ENCODE peak calls at places on chromosomes 2 and 18, in six cellular contexts. Y is CD4-positive, CD25-positive, alpha-beta regulatory T cell; B is HepG2; A is left colon; P is activated CD8-positive, alpha-beta T cell treated with anti-CD3 and anti-CD28 coated beads for 36 hours; T is naive thymus-derived CD8-positive, alpha-beta T cell. N is an unnamed sample.

GRCh38 chr18:44630118-44630517 is 50.6 kb upstream of the SETBP1 start:
- ATAC-seq in B (no peak), Y (no peak), P (no peak), A (no peak), T (no peak), N (no peak)

GRCh38 chr18:13889661-13890060 is 25.7 kb downstream of the MC2R start:
- ATAC-seq in T (no peak), B (peak; percentile 81), P (no peak), Y (no peak), A (no peak), N (no peak)

GRCh38 chr2:67462741-67463496 is 65.8 kb downstream of the ETAA1 start:
- ATAC-seq in T (no peak), B (no peak), Y (no peak), A (peak; percentile 97), P (no peak), N (peak; percentile 93)

GRCh38 chr2:19214682-19215391 is 143.6 kb downstream of the OSR1 start:
- ATAC-seq in T (no peak), P (no peak), A (no peak), Y (no peak), B (no peak), N (no peak)

GRCh38 chr18:48963555-48964480 is 13.1 kb upstream of the SMAD7 start:
- ATAC-seq in A (no peak), T (no peak), P (peak; percentile 20), B (peak; percentile 26), Y (no peak), N (no peak)

GRCh38 chr2:226953826-226954225 is 118.0 kb downstream of the RHBDD1 start:
- ATAC-seq in A (no peak), Y (no peak), T (no peak), P (peak; percentile 71), B (no peak), N (no peak)

GRCh38 chr18:67517224-67517765 is 775 bp upstream of the DSEL start:
- ATAC-seq in B (no peak), A (no peak), T (peak; percentile 0), P (no peak), Y (no peak), N (no peak)

GRCh38 chr2:68516051-68516771 is 48.8 kb downstream of the APLF start:
- ATAC-seq in A (no peak), T (peak; percentile 62), B (no peak), Y (no peak), P (peak; percentile 55), N (no peak)

GRCh38 chr18:12014521-12014920 is 33.2 kb downstream of the IMPA2 start:
- ATAC-seq in Y (no peak), T (no peak), P (no peak), A (no peak), B (no peak), N (no peak)

GRCh38 chr2:241852116-241852980 is 6.3 kb downstream of the PDCD1 start:
- ATAC-seq in B (no peak), P (no peak), A (no peak), T (no peak), Y (no peak), N (no peak)

GRCh38 chr2:233857511-233858118 is 3.3 kb upstream of the HJURP start:
- ATAC-seq in T (no peak), P (no peak), A (peak; percentile 47), B (no peak), Y (no peak), N (peak; percentile 56)

GRCh38 chr18:37299471-37300304 is 265.9 kb downstream of the CELF4 start:
- ATAC-seq in P (no peak), T (no peak), Y (no peak), B (peak; percentile 94), A (peak; percentile 89), N (peak; percentile 69)

GRCh38 chr2:26716340-26716739 is 23.8 kb downstream of the KCNK3 start:
- ATAC-seq in P (no peak), Y (no peak), T (no peak), A (no peak), B (no peak), N (no peak)

GRCh38 chr18:31551883-31552282 is 39.8 kb upstream of the TTR start:
- ATAC-seq in T (no peak), A (no peak), B (no peak), Y (no peak), P (no peak), N (no peak)

GRCh38 chr2:165443524-165443923 is 26.0 kb upstream of the CSRNP3 start:
- ATAC-seq in A (no peak), P (no peak), B (no peak), Y (no peak), T (no peak), N (no peak)

GRCh38 chr2:224039770-224040088 is 643 bp upstream of the SERPINE2 start:
- ATAC-seq in B (peak; percentile 57), A (peak; percentile 44), Y (peak; percentile 21), P (peak; percentile 18), T (peak; percentile 22), N (peak; percentile 8)

GRCh38 chr18:49846263-49846662 is 32.9 kb upstream of the ACAA2 start:
- ATAC-seq in T (no peak), A (peak; percentile 28), Y (no peak), B (no peak), P (no peak), N (no peak)

GRCh38 chr2:218041302-218042165 is 27.5 kb upstream of the RUFY4 start:
- ATAC-seq in Y (no peak), T (no peak), P (peak; percentile 53), A (no peak), B (no peak), N (no peak)

GRCh38 chr2:27502149-27502548 is 5.5 kb downstream of the GCKR start:
- ATAC-seq in T (no peak), B (no peak), P (no peak), Y (no peak), A (no peak), N (no peak)

GRCh38 chr2:43217228-43218220 is 8.9 kb downstream of the ZFP36L2 start:
- ATAC-seq in T (no peak), P (no peak), A (no peak), Y (no peak), B (no peak), N (no peak)

GRCh38 chr2:68726608-68727367 is 7.8 kb upstream of the ARHGAP25 start:
- ATAC-seq in B (no peak), P (peak; percentile 94), A (peak; percentile 25), Y (peak; percentile 97), T (peak; percentile 99), N (peak; percentile 38)

GRCh38 chr2:190214434-190215194 is 105.0 kb downstream of the HIBCH start:
- ATAC-seq in B (no peak), P (no peak), A (no peak), Y (no peak), T (no peak), N (no peak)

GRCh38 chr2:161417428-161418274 is 1.6 kb downstream of the TBR1 start:
- ATAC-seq in Y (no peak), P (no peak), B (no peak), A (no peak), T (no peak), N (no peak)

GRCh38 chr2:127179756-127180155 is 40.3 kb downstream of the CYP27C1 start:
- ATAC-seq in Y (no peak), P (no peak), B (no peak), A (no peak), T (no peak), N (no peak)

GRCh38 chr18:67144342-67144741 is 372.2 kb downstream of the DSEL start:
- ATAC-seq in T (no peak), A (no peak), Y (no peak), B (no peak), P (no peak), N (no peak)

GRCh38 chr2:240170354-240170735 is 29.9 kb upstream of the OTOS start:
- ATAC-seq in P (no peak), T (no peak), Y (no peak), B (no peak), A (no peak), N (no peak)

GRCh38 chr2:55134316-55134706 is 84.1 kb upstream of the RTN4 start:
- ATAC-seq in T (peak; percentile 33), P (peak; percentile 4), A (peak; percentile 27), Y (peak; percentile 9), B (no peak), N (peak; percentile 24)

GRCh38 chr2:191108331-191108730 is 42.5 kb downstream of the STAT4 start:
- ATAC-seq in T (no peak), Y (no peak), B (no peak), A (no peak), P (peak; percentile 29), N (no peak)